ENCODE peak calls at places on chromosomes 6 and 20, in six cellular contexts. X, F, H, V, N and A are unnamed samples.

GRCh38 chr6:25002326-25003066 is 66.7 kb upstream of the RIPOR2 start:
- DNase-seq in X (no peak), F (no peak), H (no peak), V (no peak), N (peak; percentile 7), A (no peak)

GRCh38 chr20:11178946-11179654 is 505.3 kb upstream of the JAG1 start:
- DNase-seq in X (no peak), F (no peak), H (no peak), V (peak; percentile 92), N (peak; percentile 92), A (peak; percentile 17)

GRCh38 chr20:59835057-59835447 is 98.4 kb downstream of the SYCP2 start:
- DNase-seq in X (no peak), F (no peak), H (no peak), V (no peak), N (no peak), A (no peak)

GRCh38 chr6:81792826-81793225 is 40.3 kb upstream of the TENT5A start:
- DNase-seq in X (no peak), F (no peak), H (no peak), V (no peak), N (peak; percentile 23), A (no peak)

GRCh38 chr20:59805786-59806577 is 127.5 kb downstream of the SYCP2 start:
- DNase-seq in X (peak; percentile 19), F (no peak), H (no peak), V (no peak), N (no peak), A (no peak)

GRCh38 chr20:21393142-21393541 is 4.2 kb downstream of the NKX2-4 start:
- DNase-seq in X (no peak), F (no peak), H (no peak), V (no peak), N (no peak), A (no peak)

GRCh38 chr20:57664476-57664875 is 44.2 kb upstream of the ZBP1 start:
- DNase-seq in X (no peak), F (no peak), H (peak; percentile 30), V (no peak), N (no peak), A (no peak)

GRCh38 chr20:37755665-37756064 is 61.8 kb downstream of the CTNNBL1 start:
- DNase-seq in X (no peak), F (no peak), H (no peak), V (no peak), N (peak; percentile 4), A (no peak)

GRCh38 chr6:30795549-30796293 is 51.4 kb upstream of the IER3 start:
- DNase-seq in X (no peak), F (no peak), H (no peak), V (no peak), N (no peak), A (no peak)

GRCh38 chr6:133991096-133991593 is 38.1 kb downstream of the TBPL1 start:
- DNase-seq in X (no peak), F (no peak), H (no peak), V (peak; percentile 18), N (peak; percentile 58), A (no peak)